ENCODE peak calls at places on chromosomes 6 and 20, in five cellular contexts. Z, A, H, Y and M are unnamed samples.

GRCh38 chr6:14441371-14441781 is 323.8 kb downstream of the CD83 start:
- DNase-seq in Z (no peak), A (no peak), H (peak), Y (no peak), M (no peak)

GRCh38 chr20:61099786-61100185 is 152.3 kb upstream of the CDH4 start:
- DNase-seq in Z (no peak), A (no peak), H (no peak), Y (peak), M (no peak)

GRCh38 chr6:169093121-169093723 is 160.4 kb downstream of the THBS2 start:
- DNase-seq in Z (no peak), A (no peak), H (no peak), Y (no peak), M (no peak)

GRCh38 chr20:1566701-1567100 is 9.2 kb upstream of the SIRPD start:
- DNase-seq in Z (no peak), A (no peak), H (no peak), Y (no peak), M (no peak)

GRCh38 chr6:84007871-84008270 is 25.7 kb upstream of the MRAP2 start:
- DNase-seq in Z (no peak), A (no peak), H (no peak), Y (no peak), M (no peak)

GRCh38 chr6:155377061-155377460 is 62.8 kb upstream of the TFB1M start:
- DNase-seq in Z (no peak), A (no peak), H (peak), Y (no peak), M (no peak)

GRCh38 chr6:134003542-134003951 is 48.9 kb downstream of the SLC2A12 start:
- DNase-seq in Z (no peak), A (no peak), H (no peak), Y (no peak), M (no peak)

GRCh38 chr6:133404728-133405127 is 163.6 kb downstream of the EYA4 start:
- DNase-seq in Z (no peak), A (no peak), H (no peak), Y (no peak), M (no peak)

GRCh38 chr20:25077610-25078169 is 4.3 kb downstream of the VSX1 start:
- DNase-seq in Z (no peak), A (no peak), H (no peak), Y (peak), M (no peak)

GRCh38 chr20:25470045-25470444 is 62.6 kb downstream of the GINS1 start:
- DNase-seq in Z (peak), A (peak), H (no peak), Y (no peak), M (peak)

GRCh38 chr6:53854843-53855567 is 60.2 kb downstream of the LRRC1 start:
- DNase-seq in Z (no peak), A (no peak), H (no peak), Y (no peak), M (peak)

GRCh38 chr6:67112120-67112519 is 1405.1 kb upstream of the EYS start:
- DNase-seq in Z (no peak), A (no peak), H (no peak), Y (no peak), M (no peak)

GRCh38 chr6:8857160-8857559 is 421.8 kb upstream of the SLC35B3 start:
- DNase-seq in Z (no peak), A (no peak), H (no peak), Y (no peak), M (no peak)

GRCh38 chr6:55449219-55449618 is 122.0 kb downstream of the GFRAL start:
- DNase-seq in Z (no peak), A (no peak), H (no peak), Y (no peak), M (no peak)

GRCh38 chr6:169289671-169290408 is 36.2 kb upstream of the THBS2 start:
- DNase-seq in Z (no peak), A (no peak), H (no peak), Y (peak), M (no peak)

GRCh38 chr20:35314460-35315198 is 22.4 kb upstream of the FAM83C start:
- DNase-seq in Z (no peak), A (no peak), H (no peak), Y (no peak), M (no peak)

GRCh38 chr6:2429460-2429859 is 184.1 kb upstream of the GMDS start:
- DNase-seq in Z (no peak), A (no peak), H (peak), Y (no peak), M (no peak)

GRCh38 chr6:122651604-122652003 is 41.4 kb downstream of the PKIB start:
- DNase-seq in Z (no peak), A (no peak), H (no peak), Y (no peak), M (no peak)

GRCh38 chr20:40706977-40707582 is 18.0 kb upstream of the MAFB start:
- DNase-seq in Z (no peak), A (no peak), H (no peak), Y (no peak), M (no peak)

GRCh38 chr6:158475344-158476302 is 84.3 kb upstream of the TMEM181 start:
- DNase-seq in Z (no peak), A (no peak), H (peak), Y (no peak), M (no peak)

GRCh38 chr6:118810420-118811027 is 83.4 kb upstream of the ASF1A start:
- DNase-seq in Z (peak), A (peak), H (no peak), Y (no peak), M (peak)